ENCODE peak calls at places on chromosomes 12 and 14, in five cellular contexts. Q, E, L, W and C are unnamed samples.

GRCh38 chr14:55221186-55221585 is 29.8 kb upstream of the DLGAP5 start:
- DNase-seq in E (no peak), Q (peak; percentile 66), W (no peak), L (no peak), C (no peak)

GRCh38 chr12:49588281-49588680 is 17.2 kb downstream of the FAM186B start:
- DNase-seq in W (no peak), L (no peak), Q (no peak), E (no peak), C (no peak)

GRCh38 chr12:22018860-22019259 is 27.2 kb upstream of the CMAS start:
- DNase-seq in E (no peak), W (no peak), L (no peak), Q (peak; percentile 2), C (no peak)

GRCh38 chr14:64232095-64232830 is 61.9 kb downstream of the ESR2 start:
- DNase-seq in L (peak; percentile 55), E (no peak), W (no peak), Q (peak; percentile 68), C (no peak)

GRCh38 chr12:111759991-111760390 is 6.7 kb upstream of the ALDH2 start:
- DNase-seq in Q (no peak), E (no peak), L (no peak), W (no peak), C (no peak)

GRCh38 chr14:89303452-89304435 is 113.3 kb downstream of the FOXN3 start:
- DNase-seq in Q (peak; percentile 79), W (peak; percentile 37), L (peak; percentile 29), E (peak; percentile 89), C (no peak)

GRCh38 chr14:93269341-93270068 is 62.4 kb downstream of the UBR7 start:
- DNase-seq in W (peak; percentile 37), E (no peak), L (no peak), Q (peak; percentile 57), C (no peak)

GRCh38 chr12:11746024-11746771 is 96.7 kb downstream of the ETV6 start:
- DNase-seq in E (no peak), W (peak; percentile 9), Q (peak; percentile 32), L (no peak), C (no peak)

GRCh38 chr12:66041651-66042363 is 88.7 kb downstream of the LLPH start:
- DNase-seq in E (no peak), Q (no peak), L (no peak), W (no peak), C (no peak)

GRCh38 chr12:52849511-52849910 is 717 bp upstream of the KRT78 start:
- DNase-seq in E (no peak), Q (no peak), W (no peak), L (no peak), C (no peak)

GRCh38 chr12:69540606-69541386 is 44.5 kb upstream of the CCT2 start:
- DNase-seq in L (no peak), Q (peak; percentile 49), W (no peak), E (no peak), C (no peak)

GRCh38 chr12:30792648-30793499 is 38.1 kb upstream of the CAPRIN2 start:
- DNase-seq in E (no peak), W (no peak), Q (peak; percentile 25), L (no peak), C (no peak)

GRCh38 chr12:111546171-111546570 is 52.9 kb downstream of the ATXN2 start:
- DNase-seq in E (no peak), W (no peak), Q (no peak), L (no peak), C (no peak)

GRCh38 chr12:93622485-93622884 is 50.0 kb downstream of the SOCS2 start:
- DNase-seq in Q (peak; percentile 89), L (no peak), E (peak; percentile 66), W (no peak), C (no peak)